ENCODE peak calls at places on chromosome 19, in six cellular contexts. One of them, this sample, is unnamed.

GRCh38 chr19:6535558-6536137 is 4.8 kb downstream of the TNFSF9 start:
- DNase-seq in H1: no peak
- DNase-seq in HepG2: no peak
- DNase-seq in K562: no peak
- DNase-seq in HCT116: no peak
- DNase-seq in SK-N-SH: no peak
- DNase-seq in this sample: no peak

GRCh38 chr19:48511800-48512503 is at the start of gene LMTK3:
- DNase-seq in H1: no peak
- DNase-seq in HepG2: no peak
- DNase-seq in K562: peak
- DNase-seq in HCT116: no peak
- DNase-seq in SK-N-SH: peak
- DNase-seq in this sample: no peak

GRCh38 chr19:4369888-4370260 is 26.5 kb downstream of the MPND start:
- DNase-seq in H1: no peak
- DNase-seq in HepG2: no peak
- DNase-seq in K562: no peak
- DNase-seq in HCT116: no peak
- DNase-seq in SK-N-SH: no peak
- DNase-seq in this sample: no peak

GRCh38 chr19:13398780-13399726 is 107.2 kb downstream of the CACNA1A start:
- DNase-seq in H1: no peak
- DNase-seq in HepG2: no peak
- DNase-seq in K562: peak
- DNase-seq in HCT116: peak
- DNase-seq in SK-N-SH: no peak
- DNase-seq in this sample: no peak

GRCh38 chr19:42076375-42076944 is 494 bp downstream of the ZNF574 start:
- DNase-seq in H1: no peak
- DNase-seq in HepG2: no peak
- DNase-seq in K562: no peak
- DNase-seq in HCT116: no peak
- DNase-seq in SK-N-SH: no peak
- DNase-seq in this sample: no peak

GRCh38 chr19:10593820-10594637 is 6.9 kb upstream of the AP1M2 start:
- DNase-seq in H1: no peak
- DNase-seq in HepG2: no peak
- DNase-seq in K562: no peak
- DNase-seq in HCT116: no peak
- DNase-seq in SK-N-SH: no peak
- DNase-seq in this sample: no peak

GRCh38 chr19:11180346-11180745 is 17.0 kb downstream of the KANK2 start:
- DNase-seq in H1: no peak
- DNase-seq in HepG2: no peak
- DNase-seq in K562: no peak
- DNase-seq in HCT116: no peak
- DNase-seq in SK-N-SH: no peak
- DNase-seq in this sample: no peak

GRCh38 chr19:55304980-55305379 is 20.2 kb downstream of the TMEM150B start:
- DNase-seq in H1: no peak
- DNase-seq in HepG2: no peak
- DNase-seq in K562: peak
- DNase-seq in HCT116: no peak
- DNase-seq in SK-N-SH: no peak
- DNase-seq in this sample: no peak

GRCh38 chr19:29581398-29581797 is 24.7 kb upstream of the POP4 start:
- DNase-seq in H1: no peak
- DNase-seq in HepG2: no peak
- DNase-seq in K562: no peak
- DNase-seq in HCT116: no peak
- DNase-seq in SK-N-SH: no peak
- DNase-seq in this sample: no peak

GRCh38 chr19:54209748-54210494 is 9.3 kb downstream of the RPS9 start:
- DNase-seq in H1: no peak
- DNase-seq in HepG2: peak
- DNase-seq in K562: peak
- DNase-seq in HCT116: peak
- DNase-seq in SK-N-SH: peak
- DNase-seq in this sample: no peak

GRCh38 chr19:55386515-55386947 is 799 bp downstream of the RPL28 start:
- DNase-seq in H1: no peak
- DNase-seq in HepG2: no peak
- DNase-seq in K562: no peak
- DNase-seq in HCT116: no peak
- DNase-seq in SK-N-SH: no peak
- DNase-seq in this sample: no peak

GRCh38 chr19:10395853-10396355 is 7.4 kb downstream of the CDC37 start:
- DNase-seq in H1: no peak
- DNase-seq in HepG2: no peak
- DNase-seq in K562: no peak
- DNase-seq in HCT116: no peak
- DNase-seq in SK-N-SH: no peak
- DNase-seq in this sample: no peak

GRCh38 chr19:1269065-1269477 is at the start of gene CIRBP:
- DNase-seq in H1: peak
- DNase-seq in HepG2: peak
- DNase-seq in K562: peak
- DNase-seq in HCT116: peak
- DNase-seq in SK-N-SH: peak
- DNase-seq in this sample: peak

GRCh38 chr19:44954278-44954648 is 917 bp upstream of the CLPTM1 start:
- DNase-seq in H1: no peak
- DNase-seq in HepG2: no peak
- DNase-seq in K562: peak
- DNase-seq in HCT116: no peak
- DNase-seq in SK-N-SH: no peak
- DNase-seq in this sample: no peak

GRCh38 chr19:45670670-45671453 is 2.8 kb downstream of the GIPR start:
- DNase-seq in H1: peak
- DNase-seq in HepG2: peak
- DNase-seq in K562: peak
- DNase-seq in HCT116: peak
- DNase-seq in SK-N-SH: peak
- DNase-seq in this sample: peak

GRCh38 chr19:10760268-10760944 is 42.5 kb downstream of the DNM2 start:
- DNase-seq in H1: no peak
- DNase-seq in HepG2: no peak
- DNase-seq in K562: no peak
- DNase-seq in HCT116: peak
- DNase-seq in SK-N-SH: no peak
- DNase-seq in this sample: no peak

GRCh38 chr19:8090932-8091331 is 38.4 kb downstream of the CCL25 start:
- DNase-seq in H1: no peak
- DNase-seq in HepG2: no peak
- DNase-seq in K562: no peak
- DNase-seq in HCT116: no peak
- DNase-seq in SK-N-SH: no peak
- DNase-seq in this sample: no peak

GRCh38 chr19:34172661-34173144 is 399 bp downstream of the LSM14A start:
- DNase-seq in H1: peak
- DNase-seq in HepG2: no peak
- DNase-seq in K562: peak
- DNase-seq in HCT116: no peak
- DNase-seq in SK-N-SH: peak
- DNase-seq in this sample: no peak

GRCh38 chr19:2491130-2491801 is 15.3 kb downstream of the GADD45B start:
- DNase-seq in H1: no peak
- DNase-seq in HepG2: no peak
- DNase-seq in K562: no peak
- DNase-seq in HCT116: no peak
- DNase-seq in SK-N-SH: no peak
- DNase-seq in this sample: no peak

GRCh38 chr19:3296034-3296433 is 70.3 kb upstream of the NFIC start:
- DNase-seq in H1: no peak
- DNase-seq in HepG2: no peak
- DNase-seq in K562: no peak
- DNase-seq in HCT116: no peak
- DNase-seq in SK-N-SH: peak
- DNase-seq in this sample: no peak

GRCh38 chr19:51740356-51740755 is 11.3 kb downstream of the FPR1 start:
- DNase-seq in H1: no peak
- DNase-seq in HepG2: no peak
- DNase-seq in K562: no peak
- DNase-seq in HCT116: no peak
- DNase-seq in SK-N-SH: no peak
- DNase-seq in this sample: no peak

GRCh38 chr19:11414544-11414943 is 4.6 kb downstream of the RGL3 start:
- DNase-seq in H1: no peak
- DNase-seq in HepG2: no peak
- DNase-seq in K562: no peak
- DNase-seq in HCT116: no peak
- DNase-seq in SK-N-SH: no peak
- DNase-seq in this sample: no peak

GRCh38 chr19:46040952-46041500 is at the start of gene IGFL4:
- DNase-seq in H1: no peak
- DNase-seq in HepG2: no peak
- DNase-seq in K562: no peak
- DNase-seq in HCT116: no peak
- DNase-seq in SK-N-SH: no peak
- DNase-seq in this sample: no peak

DNA sequence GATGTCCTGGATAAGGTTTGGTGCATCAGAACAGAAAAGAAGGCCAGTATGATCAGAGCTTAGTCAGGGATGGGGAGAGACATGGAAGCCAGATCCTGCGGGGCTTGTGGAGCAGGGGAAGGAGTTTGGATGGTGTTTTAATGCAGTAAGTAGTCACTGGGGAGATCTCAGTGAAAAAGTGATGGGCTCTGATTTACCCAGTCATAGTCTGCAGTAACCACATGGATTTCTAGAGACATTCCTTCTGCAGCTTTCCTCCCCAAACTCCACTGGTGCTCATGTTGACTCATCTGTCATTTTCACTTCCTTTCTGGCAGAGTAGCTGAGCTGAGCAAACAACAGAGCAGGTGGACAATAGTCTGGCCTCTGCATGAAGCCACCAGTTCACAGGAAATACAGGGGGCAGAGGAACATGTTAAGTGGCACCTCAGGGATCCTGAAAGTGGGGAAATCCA is 144.1 kb downstream of the DPF1 start:
- DNase-seq in H1: no peak
- DNase-seq in HepG2: peak
- DNase-seq in K562: no peak
- DNase-seq in HCT116: no peak
- DNase-seq in SK-N-SH: no peak
- DNase-seq in this sample: no peak
- TF ChIP-seq YY1 in H1: no peak
- TF ChIP-seq YY1 in HepG2: no peak
- TF ChIP-seq YY1 in K562: no peak
- TF ChIP-seq YY1 in HCT116: no peak
- TF ChIP-seq YY1 in SK-N-SH: no peak
- TF ChIP-seq YY1 in this sample: no peak

GRCh38 chr19:31583148-31583547 is 233.9 kb upstream of the TSHZ3 start:
- DNase-seq in H1: no peak
- DNase-seq in HepG2: no peak
- DNase-seq in K562: no peak
- DNase-seq in HCT116: no peak
- DNase-seq in SK-N-SH: no peak
- DNase-seq in this sample: no peak
- TF ChIP-seq YY1 in H1: no peak
- TF ChIP-seq YY1 in HepG2: no peak
- TF ChIP-seq YY1 in K562: no peak
- TF ChIP-seq YY1 in HCT116: no peak
- TF ChIP-seq YY1 in SK-N-SH: no peak
- TF ChIP-seq YY1 in this sample: no peak

GRCh38 chr19:17811681-17812080 is 9.6 kb downstream of the INSL3 start:
- DNase-seq in H1: no peak
- DNase-seq in HepG2: no peak
- DNase-seq in K562: no peak
- DNase-seq in HCT116: no peak
- DNase-seq in SK-N-SH: no peak
- DNase-seq in this sample: no peak
- TF ChIP-seq YY1 in H1: no peak
- TF ChIP-seq YY1 in HepG2: no peak
- TF ChIP-seq YY1 in K562: no peak
- TF ChIP-seq YY1 in HCT116: no peak
- TF ChIP-seq YY1 in SK-N-SH: no peak
- TF ChIP-seq YY1 in this sample: no peak

GRCh38 chr19:39499932-39500331 is 1.2 kb downstream of the DLL3 start:
- DNase-seq in H1: no peak
- DNase-seq in HepG2: no peak
- DNase-seq in K562: no peak
- DNase-seq in HCT116: no peak
- DNase-seq in SK-N-SH: no peak
- DNase-seq in this sample: no peak

GRCh38 chr19:39496063-39496462 is 2.7 kb upstream of the DLL3 start:
- DNase-seq in H1: no peak
- DNase-seq in HepG2: no peak
- DNase-seq in K562: no peak
- DNase-seq in HCT116: no peak
- DNase-seq in SK-N-SH: no peak
- DNase-seq in this sample: no peak

GRCh38 chr19:39499082-39499642 is 415 bp downstream of the DLL3 start:
- DNase-seq in H1: no peak
- DNase-seq in HepG2: no peak
- DNase-seq in K562: no peak
- DNase-seq in HCT116: no peak
- DNase-seq in SK-N-SH: peak
- DNase-seq in this sample: no peak

GRCh38 chr19:39498262-39499081 is at the start of gene DLL3:
- DNase-seq in H1: no peak
- DNase-seq in HepG2: no peak
- DNase-seq in K562: peak
- DNase-seq in HCT116: no peak
- DNase-seq in SK-N-SH: peak
- DNase-seq in this sample: no peak

GRCh38 chr19:39497850-39498261 is 891 bp upstream of the DLL3 start:
- DNase-seq in H1: no peak
- DNase-seq in HepG2: peak
- DNase-seq in K562: peak
- DNase-seq in HCT116: no peak
- DNase-seq in SK-N-SH: peak
- DNase-seq in this sample: no peak
- TF ChIP-seq YY1 in H1: peak
- TF ChIP-seq YY1 in HepG2: no peak
- TF ChIP-seq YY1 in K562: no peak
- TF ChIP-seq YY1 in HCT116: no peak
- TF ChIP-seq YY1 in SK-N-SH: no peak
- TF ChIP-seq YY1 in this sample: no peak

GRCh38 chr19:38917921-38918491 is 6.0 kb upstream of the CCER2 start:
- DNase-seq in H1: no peak
- DNase-seq in HepG2: peak
- DNase-seq in K562: no peak
- DNase-seq in HCT116: no peak
- DNase-seq in SK-N-SH: peak
- DNase-seq in this sample: no peak
- TF ChIP-seq YY1 in H1: no peak
- TF ChIP-seq YY1 in HepG2: no peak
- TF ChIP-seq YY1 in K562: no peak
- TF ChIP-seq YY1 in HCT116: no peak
- TF ChIP-seq YY1 in SK-N-SH: no peak
- TF ChIP-seq YY1 in this sample: no peak